ENCODE peak calls at places on chromosome 21, in four cellular contexts. One of them, this sample, is unnamed.
A peak's percentile ranks its signal among the peaks of the same experiment; 100 is the strongest.

GRCh38 chr21:41425954-41426655 is at the start of gene MX1:
- DNase-seq in progenitor cell of endocrine pancreas: no peak
- DNase-seq in GM12865: peak; percentile 97
- DNase-seq in kidney epithelial cell: no peak
- DNase-seq in this sample: no peak

GRCh38 chr21:17789085-17789484 is 30.1 kb downstream of the C21orf91 start:
- DNase-seq in progenitor cell of endocrine pancreas: no peak
- DNase-seq in GM12865: peak; percentile 37
- DNase-seq in kidney epithelial cell: no peak
- DNase-seq in this sample: no peak

GRCh38 chr21:42245348-42246185 is 26.6 kb downstream of the ABCG1 start:
- DNase-seq in kidney epithelial cell: no peak
- DNase-seq in progenitor cell of endocrine pancreas: no peak
- DNase-seq in GM12865: no peak
- DNase-seq in this sample: no peak

GRCh38 chr21:45979141-45979631 is 2.4 kb upstream of the COL6A1 start:
- DNase-seq in progenitor cell of endocrine pancreas: no peak
- DNase-seq in kidney epithelial cell: no peak
- DNase-seq in GM12865: no peak
- DNase-seq in this sample: no peak

GRCh38 chr21:45016491-45017375 is 57.6 kb upstream of the ADARB1 start:
- DNase-seq in progenitor cell of endocrine pancreas: no peak
- DNase-seq in kidney epithelial cell: no peak
- DNase-seq in GM12865: no peak
- DNase-seq in this sample: no peak

GRCh38 chr21:45286671-45287437 is 841 bp downstream of the POFUT2 start:
- DNase-seq in progenitor cell of endocrine pancreas: no peak
- DNase-seq in kidney epithelial cell: no peak
- DNase-seq in GM12865: no peak
- DNase-seq in this sample: peak; percentile 49

GRCh38 chr21:30227633-30228404 is 11.9 kb upstream of the CLDN8 start:
- DNase-seq in progenitor cell of endocrine pancreas: no peak
- DNase-seq in kidney epithelial cell: peak; percentile 83
- DNase-seq in GM12865: no peak
- DNase-seq in this sample: no peak

GRCh38 chr21:33374080-33374873 is 28.9 kb upstream of the IFNGR2 start:
- DNase-seq in kidney epithelial cell: no peak
- DNase-seq in progenitor cell of endocrine pancreas: no peak
- DNase-seq in GM12865: peak; percentile 77
- DNase-seq in this sample: no peak

GRCh38 chr21:15823486-15824150 is 93.8 kb downstream of the USP25 start:
- DNase-seq in progenitor cell of endocrine pancreas: no peak
- DNase-seq in kidney epithelial cell: no peak
- DNase-seq in GM12865: no peak
- DNase-seq in this sample: no peak

GRCh38 chr21:35256468-35256988 is 207.4 kb upstream of the RUNX1 start:
- DNase-seq in kidney epithelial cell: peak; percentile 95
- DNase-seq in progenitor cell of endocrine pancreas: no peak
- DNase-seq in GM12865: no peak
- DNase-seq in this sample: peak; percentile 4

GRCh38 chr21:43667191-43667904 is 8.0 kb downstream of the RRP1B start:
- DNase-seq in kidney epithelial cell: no peak
- DNase-seq in GM12865: peak; percentile 47
- DNase-seq in progenitor cell of endocrine pancreas: no peak
- DNase-seq in this sample: no peak

GRCh38 chr21:43585924-43586411 is 73.3 kb downstream of the HSF2BP start:
- DNase-seq in kidney epithelial cell: peak; percentile 100
- DNase-seq in progenitor cell of endocrine pancreas: no peak
- DNase-seq in GM12865: no peak
- DNase-seq in this sample: no peak

GRCh38 chr21:42570362-42570761 is 56.7 kb downstream of the SLC37A1 start:
- DNase-seq in progenitor cell of endocrine pancreas: no peak
- DNase-seq in GM12865: no peak
- DNase-seq in kidney epithelial cell: no peak
- DNase-seq in this sample: no peak

GRCh38 chr21:45021428-45022347 is 52.7 kb upstream of the ADARB1 start:
- DNase-seq in kidney epithelial cell: no peak
- DNase-seq in progenitor cell of endocrine pancreas: no peak
- DNase-seq in GM12865: no peak
- DNase-seq in this sample: peak; percentile 35

GRCh38 chr21:16070207-16070651 is 340.4 kb downstream of the USP25 start:
- DNase-seq in kidney epithelial cell: no peak
- DNase-seq in GM12865: no peak
- DNase-seq in progenitor cell of endocrine pancreas: no peak
- DNase-seq in this sample: no peak

DNA sequence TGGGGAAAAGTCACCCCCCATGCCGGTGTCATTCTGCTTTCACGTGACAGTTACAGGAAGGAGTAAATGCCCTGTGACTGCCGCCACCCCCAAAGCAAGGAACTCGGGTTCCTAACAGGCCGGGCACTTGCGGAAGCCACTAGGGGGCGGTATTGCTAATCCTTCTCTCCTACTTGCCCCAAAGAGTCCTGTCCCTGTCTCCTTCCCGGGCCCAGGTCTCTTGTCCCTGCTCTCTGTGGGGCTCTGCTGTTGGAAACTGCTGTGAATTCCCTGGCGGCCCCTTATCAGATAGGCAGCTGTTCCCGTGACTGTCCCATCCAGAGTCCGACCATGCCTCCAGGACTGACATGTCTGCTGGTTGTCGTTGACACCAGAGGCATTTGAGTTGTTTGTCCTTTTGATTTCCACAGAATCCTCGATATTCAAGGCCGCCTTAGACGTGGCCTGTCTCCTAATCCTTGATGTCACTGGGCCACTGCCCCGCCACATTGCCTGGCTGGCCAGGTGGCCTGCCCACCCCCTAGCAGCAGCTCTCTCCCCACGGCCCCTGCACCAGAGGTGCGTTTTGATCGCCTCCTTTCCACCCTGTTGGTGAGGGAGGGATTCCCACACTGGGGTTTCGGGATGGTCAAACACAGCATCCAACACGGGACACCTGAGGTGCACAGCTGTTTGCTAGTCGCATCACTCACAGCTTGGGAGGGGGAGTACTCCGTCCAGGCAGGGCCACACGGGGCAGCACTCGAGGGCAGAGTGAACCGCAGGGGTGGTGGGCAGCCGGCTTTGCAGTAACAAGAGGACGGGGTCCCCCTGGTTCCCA is 37.3 kb downstream of the CHAF1B start:
- DNase-seq in GM12865: peak; percentile 83
- DNase-seq in progenitor cell of endocrine pancreas: peak; percentile 28
- DNase-seq in kidney epithelial cell: no peak
- DNase-seq in this sample: peak; percentile 47
- TF ChIP-seq CTCF in GM12865: peak; percentile 88
- TF ChIP-seq CTCF in progenitor cell of endocrine pancreas: peak; percentile 68
- TF ChIP-seq CTCF in kidney epithelial cell: peak; percentile 88
- TF ChIP-seq CTCF in this sample: peak; percentile 68

GRCh38 chr21:38383411-38384245 is 114.6 kb downstream of the ERG start:
- DNase-seq in kidney epithelial cell: no peak
- DNase-seq in GM12865: no peak
- DNase-seq in progenitor cell of endocrine pancreas: no peak
- DNase-seq in this sample: no peak

GRCh38 chr21:38377165-38378093 is 120.6 kb downstream of the KCNJ15 start:
- DNase-seq in GM12865: no peak
- DNase-seq in progenitor cell of endocrine pancreas: no peak
- DNase-seq in kidney epithelial cell: no peak
- DNase-seq in this sample: no peak

GRCh38 chr21:38384246-38384576 is 114.1 kb downstream of the ERG start:
- DNase-seq in GM12865: no peak
- DNase-seq in kidney epithelial cell: no peak
- DNase-seq in progenitor cell of endocrine pancreas: no peak
- DNase-seq in this sample: no peak

GRCh38 chr21:38379171-38379570 is 119.1 kb downstream of the ERG start:
- DNase-seq in progenitor cell of endocrine pancreas: no peak
- DNase-seq in GM12865: no peak
- DNase-seq in kidney epithelial cell: no peak
- DNase-seq in this sample: no peak

DNA sequence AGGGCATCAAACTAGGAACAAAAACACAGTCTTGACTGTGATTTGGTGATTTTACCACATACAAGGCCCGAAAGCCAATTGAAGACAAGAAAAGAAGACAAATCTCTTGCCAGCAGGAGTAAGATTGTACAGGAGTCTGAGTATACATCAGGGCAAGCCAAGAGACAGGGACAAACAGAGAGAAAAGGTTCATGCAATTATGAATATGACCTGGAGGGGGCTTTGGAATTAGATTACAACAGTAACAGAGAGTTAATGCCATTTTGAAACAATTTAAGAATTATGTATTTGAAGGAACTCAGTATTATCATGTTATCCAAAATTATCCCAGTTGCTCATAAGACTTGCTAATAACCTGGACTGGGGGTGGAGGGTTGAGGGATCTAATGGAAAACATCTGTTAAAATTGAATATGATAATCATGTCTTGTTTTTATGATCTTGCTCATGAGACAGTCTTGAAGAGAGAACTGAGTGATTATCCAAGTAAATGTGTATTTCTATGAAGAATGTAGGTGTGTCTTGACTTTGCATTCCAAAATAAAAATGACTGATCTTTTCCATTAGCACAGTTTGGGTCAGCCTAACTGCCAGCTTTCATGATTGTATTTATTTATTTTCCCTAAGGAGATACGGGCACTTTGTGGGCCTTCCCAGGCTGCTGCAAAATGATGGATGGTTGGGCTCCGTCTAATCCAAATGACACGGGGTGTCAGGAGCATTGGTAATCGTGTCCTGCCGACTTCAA is 117.7 kb downstream of the ERG start:
- DNase-seq in GM12865: no peak
- DNase-seq in progenitor cell of endocrine pancreas: no peak
- DNase-seq in kidney epithelial cell: no peak
- DNase-seq in this sample: no peak
- TF ChIP-seq CTCF in GM12865: no peak
- TF ChIP-seq CTCF in progenitor cell of endocrine pancreas: peak; percentile 51
- TF ChIP-seq CTCF in kidney epithelial cell: peak; percentile 19
- TF ChIP-seq CTCF in this sample: peak; percentile 55

DNA sequence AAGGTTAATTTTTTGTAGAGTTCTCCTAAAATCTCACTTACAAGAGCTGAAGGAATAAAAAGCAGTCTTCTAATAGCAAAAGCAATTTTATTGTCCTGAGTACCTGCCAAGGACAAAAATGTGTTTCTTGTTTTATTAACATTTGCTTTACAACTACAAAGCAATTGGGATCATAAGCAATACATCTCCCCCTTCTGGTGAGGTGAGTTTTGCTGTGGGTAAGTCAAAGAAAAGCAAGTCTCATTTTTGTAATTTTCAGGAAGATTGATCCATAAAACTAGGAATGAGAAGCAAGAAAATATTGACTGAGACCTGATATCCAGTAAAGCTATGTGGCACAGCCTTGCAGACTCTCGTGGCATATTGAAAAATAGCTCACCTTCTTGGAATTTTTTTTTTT is 2162.7 kb downstream of the NCAM2 start:
- DNase-seq in GM12865: no peak
- DNase-seq in progenitor cell of endocrine pancreas: no peak
- DNase-seq in kidney epithelial cell: no peak
- DNase-seq in this sample: no peak
- TF ChIP-seq CTCF in GM12865: no peak
- TF ChIP-seq CTCF in progenitor cell of endocrine pancreas: peak; percentile 28
- TF ChIP-seq CTCF in kidney epithelial cell: no peak
- TF ChIP-seq CTCF in this sample: no peak

GRCh38 chr21:27190601-27191000 is 223.7 kb upstream of the ADAMTS5 start:
- DNase-seq in GM12865: no peak
- DNase-seq in progenitor cell of endocrine pancreas: no peak
- DNase-seq in kidney epithelial cell: peak; percentile 56
- DNase-seq in this sample: no peak

GRCh38 chr21:27196651-27197050 is 229.8 kb upstream of the ADAMTS5 start:
- DNase-seq in kidney epithelial cell: no peak
- DNase-seq in progenitor cell of endocrine pancreas: no peak
- DNase-seq in GM12865: no peak
- DNase-seq in this sample: no peak

GRCh38 chr21:27189870-27190269 is 223.0 kb upstream of the ADAMTS5 start:
- DNase-seq in kidney epithelial cell: peak; percentile 28
- DNase-seq in progenitor cell of endocrine pancreas: no peak
- DNase-seq in GM12865: no peak
- DNase-seq in this sample: no peak

GRCh38 chr21:27192286-27192685 is 225.4 kb upstream of the ADAMTS5 start:
- DNase-seq in progenitor cell of endocrine pancreas: no peak
- DNase-seq in kidney epithelial cell: no peak
- DNase-seq in GM12865: no peak
- DNase-seq in this sample: no peak
- TF ChIP-seq CTCF in progenitor cell of endocrine pancreas: no peak
- TF ChIP-seq CTCF in kidney epithelial cell: no peak
- TF ChIP-seq CTCF in GM12865: no peak
- TF ChIP-seq CTCF in this sample: no peak

GRCh38 chr21:39137248-39138186 is 45.7 kb downstream of the PSMG1 start:
- DNase-seq in kidney epithelial cell: no peak
- DNase-seq in GM12865: no peak
- DNase-seq in progenitor cell of endocrine pancreas: no peak
- DNase-seq in this sample: no peak
- TF ChIP-seq CTCF in kidney epithelial cell: no peak
- TF ChIP-seq CTCF in GM12865: no peak
- TF ChIP-seq CTCF in progenitor cell of endocrine pancreas: no peak
- TF ChIP-seq CTCF in this sample: no peak